ENCODE peak calls at places on chromosomes 16 and 17, in seven cellular contexts. Q is KBM-7; D is activated T-helper 1 cell treated with Interleukin-2 at 50 U/mL for 16 hours; X is naive thymus-derived CD4-positive, alpha-beta T cell; I is AG10803; Y is lung; C is right lobe of liver. R is an unnamed sample.

GRCh38 chr17:35890774-35891155 is 10.6 kb upstream of the CCL5 start:
- DNase-seq in Q (no peak), D (peak; percentile 50), X (no peak), I (no peak), Y (peak; percentile 29), C (peak; percentile 57), R (no peak)

GRCh38 chr17:19753049-19753444 is 4.9 kb upstream of the ALDH3A1 start:
- DNase-seq in Q (no peak), D (no peak), X (no peak), I (peak; percentile 90), Y (peak; percentile 59), C (peak; percentile 93), R (peak; percentile 65)

GRCh38 chr16:54066451-54067056 is 220.0 kb downstream of the IRX3 start:
- DNase-seq in Q (no peak), D (no peak), X (no peak), I (no peak), Y (no peak), C (no peak), R (no peak)

GRCh38 chr17:67178555-67178954 is 66.4 kb downstream of the HELZ start:
- DNase-seq in Q (no peak), D (no peak), X (no peak), I (no peak), Y (no peak), C (no peak), R (no peak)

GRCh38 chr17:49926886-49927285 is 42.1 kb upstream of the DLX4 start:
- DNase-seq in Q (no peak), D (no peak), X (no peak), I (peak; percentile 33), Y (no peak), C (no peak), R (no peak)

GRCh38 chr17:77110006-77110374 is 30.8 kb upstream of the SEC14L1 start:
- DNase-seq in Q (peak; percentile 69), D (no peak), X (no peak), I (peak; percentile 56), Y (no peak), C (no peak), R (no peak)

GRCh38 chr16:64196444-64196843 is 925.4 kb downstream of the CDH11 start:
- DNase-seq in Q (no peak), D (no peak), X (no peak), I (peak; percentile 56), Y (no peak), C (no peak), R (no peak)

GRCh38 chr16:86533942-86534341 is 21.1 kb downstream of the MTHFSD start:
- DNase-seq in Q (no peak), D (no peak), X (no peak), I (no peak), Y (no peak), C (no peak), R (no peak)

GRCh38 chr17:77419547-77420475 is 279.0 kb downstream of the SEC14L1 start:
- DNase-seq in Q (no peak), D (no peak), X (no peak), I (peak; percentile 49), Y (no peak), C (no peak), R (no peak)

GRCh38 chr16:80274576-80275191 is 266.1 kb upstream of the DYNLRB2 start:
- DNase-seq in Q (no peak), D (no peak), X (no peak), I (peak; percentile 94), Y (no peak), C (no peak), R (no peak)

R was measured in pancreas.